ENCODE peak calls at places on chromosome 14, in six cellular contexts. G, D, O, F, R and I are unnamed samples.

GRCh38 chr14:75542585-75543091 is 20.4 kb downstream of the BATF start:
- DNase-seq in G (peak), F (no peak), R (peak), O (no peak), D (peak), I (no peak)

GRCh38 chr14:38405851-38406630 is 150.1 kb upstream of the CLEC14A start:
- DNase-seq in F (no peak), O (peak), R (no peak), D (no peak), G (no peak), I (no peak)

GRCh38 chr14:40362856-40363255 is 930.6 kb upstream of the FBXO33 start:
- DNase-seq in O (no peak), R (no peak), D (no peak), F (no peak), G (no peak), I (no peak)

GRCh38 chr14:22598099-22598895 is at the start of gene ABHD4:
- DNase-seq in G (peak), R (peak), D (peak), O (no peak), F (peak), I (peak)

GRCh38 chr14:75905505-75905904 is 76.3 kb downstream of the TGFB3 start:
- DNase-seq in D (no peak), R (no peak), O (no peak), G (peak), F (peak), I (no peak)

GRCh38 chr14:20818861-20819260 is 16.2 kb upstream of the RNASE1 start:
- DNase-seq in G (no peak), D (no peak), F (no peak), O (no peak), R (no peak), I (no peak)

GRCh38 chr14:101246894-101247853 is 314.1 kb upstream of the DIO3 start:
- DNase-seq in O (no peak), F (no peak), D (no peak), G (peak), R (no peak), I (no peak)

GRCh38 chr14:92964124-92965109 is 41.5 kb downstream of the CHGA start:
- DNase-seq in G (no peak), F (no peak), D (no peak), R (no peak), O (no peak), I (no peak)